ENCODE peak calls at places on chromosomes 7 and 10, in eight cellular contexts. Y is Panc1, V is stomach, E is IMR-90, T is epithelial cell of esophagus, G is GM12864, N is right atrium auricular region, S is prostate gland. Q is an unnamed sample.

GRCh38 chr10:79027147-79028055 is 41.4 kb upstream of the ZMIZ1 start:
- DNase-seq in Y (no peak), V (no peak), E (no peak), T (no peak), G (no peak), N (no peak), S (no peak), Q (no peak)

GRCh38 chr10:9060314-9060713 is 1005.8 kb downstream of the GATA3 start:
- DNase-seq in Y (no peak), V (no peak), E (no peak), T (no peak), G (no peak), N (no peak), S (no peak), Q (no peak)

GRCh38 chr7:26555971-26556830 is 264.5 kb downstream of the SNX10 start:
- DNase-seq in Y (no peak), V (no peak), E (no peak), T (no peak), G (no peak), N (no peak), S (no peak), Q (no peak)

GRCh38 chr10:35691522-35692236 is 49.6 kb upstream of the FZD8 start:
- DNase-seq in Y (no peak), V (no peak), E (no peak), T (no peak), G (no peak), N (no peak), S (no peak), Q (no peak)

GRCh38 chr10:69372126-69372980 is 44.4 kb downstream of the TACR2 start:
- DNase-seq in Y (no peak), V (no peak), E (peak), T (peak), G (no peak), N (no peak), S (no peak), Q (no peak)

GRCh38 chr10:104435822-104436221 is 82.2 kb downstream of the CFAP58 start:
- DNase-seq in Y (no peak), V (no peak), E (peak), T (peak), G (no peak), N (no peak), S (no peak), Q (no peak)

GRCh38 chr10:71815515-71816130 is 35.4 kb downstream of the PSAP start:
- DNase-seq in Y (no peak), V (no peak), E (no peak), T (no peak), G (no peak), N (no peak), S (no peak), Q (no peak)

GRCh38 chr10:48494611-48495010 is 110.3 kb downstream of the ARHGAP22 start:
- DNase-seq in Y (no peak), V (peak), E (no peak), T (no peak), G (no peak), N (no peak), S (no peak), Q (no peak)

GRCh38 chr10:124626759-124627380 is 117.3 kb downstream of the FAM53B start:
- DNase-seq in Y (no peak), V (peak), E (no peak), T (peak), G (no peak), N (no peak), S (no peak), Q (no peak)

GRCh38 chr10:74213571-74214162 is 62.6 kb downstream of the ADK start:
- DNase-seq in Y (no peak), V (no peak), E (peak), T (peak), G (no peak), N (no peak), S (peak), Q (no peak)

GRCh38 chr7:78151229-78151628 is 352.7 kb downstream of the PHTF2 start:
- DNase-seq in Y (no peak), V (no peak), E (peak), T (no peak), G (no peak), N (no peak), S (no peak), Q (no peak)

GRCh38 chr10:57898231-57898630 is 369.5 kb downstream of the IPMK start:
- DNase-seq in Y (no peak), V (peak), E (no peak), T (peak), G (no peak), N (no peak), S (no peak), Q (peak)

GRCh38 chr10:24901686-24902399 is 50.6 kb downstream of the PRTFDC1 start:
- DNase-seq in Y (peak), V (peak), E (peak), T (peak), G (no peak), N (no peak), S (no peak), Q (no peak)

GRCh38 chr10:122854648-122855047 is 9.0 kb upstream of the CUZD1 start:
- DNase-seq in Y (peak), V (no peak), E (peak), T (peak), G (no peak), N (no peak), S (no peak), Q (no peak)

GRCh38 chr7:73353243-73353642 is 25.3 kb downstream of the FKBP6 start:
- DNase-seq in Y (no peak), V (no peak), E (no peak), T (no peak), G (no peak), N (no peak), S (no peak), Q (no peak)

GRCh38 chr7:55081854-55082603 is 63.2 kb downstream of the EGFR start:
- DNase-seq in Y (no peak), V (no peak), E (peak), T (no peak), G (no peak), N (no peak), S (peak), Q (no peak)

GRCh38 chr7:51186531-51186930 is 130.1 kb downstream of the COBL start:
- DNase-seq in Y (no peak), V (no peak), E (peak), T (peak), G (no peak), N (no peak), S (peak), Q (no peak)

DNA sequence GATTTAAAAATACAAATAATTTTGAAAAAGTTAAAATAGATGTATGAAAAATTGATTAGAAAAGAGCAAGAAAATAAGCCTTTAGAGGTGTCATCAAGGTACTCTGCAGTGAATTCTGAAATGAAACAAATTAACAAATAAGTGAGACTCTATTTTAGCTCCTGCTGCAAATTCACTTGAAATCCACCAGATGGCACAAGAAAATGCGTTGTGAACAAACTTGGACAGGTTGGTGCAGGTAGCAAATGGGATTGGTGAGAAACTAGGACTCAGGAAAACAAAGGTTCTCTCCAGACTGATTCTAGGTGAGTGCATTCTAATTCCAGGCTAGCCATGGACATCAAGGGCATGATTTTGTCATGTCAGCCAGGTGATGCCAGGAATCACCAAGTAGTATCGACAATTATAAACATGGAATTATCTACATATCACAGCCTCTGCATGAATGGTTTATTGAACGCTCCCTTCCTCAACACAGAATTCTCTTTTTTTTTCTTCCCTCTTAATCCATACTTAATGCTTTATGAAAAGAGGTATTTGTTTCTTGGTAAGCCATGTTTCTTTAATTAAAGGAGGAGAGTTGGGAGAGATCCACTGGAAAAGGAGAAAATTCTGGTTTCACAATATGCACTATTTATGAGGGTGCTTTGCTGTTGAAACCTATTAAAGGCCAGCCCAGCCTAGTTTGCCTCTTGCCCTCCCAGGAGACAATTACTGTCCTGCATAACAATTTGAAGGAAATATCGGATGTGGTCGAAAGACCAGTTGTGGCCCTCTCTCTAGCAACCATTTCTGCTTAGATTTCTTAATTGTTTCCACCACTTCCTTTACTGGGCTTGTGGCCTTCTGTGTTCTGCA is 118.1 kb downstream of the ZNF365 start:
- DNase-seq in Y (peak), V (no peak), E (peak), T (peak), G (peak), N (no peak), S (no peak), Q (peak)
- TF ChIP-seq CTCF in Y (peak), V (no peak), E (peak), T (peak), G (peak), N (peak), S (peak), Q (peak)

GRCh38 chr7:90320801-90321494 is at the start of gene FAM237B:
- DNase-seq in Y (no peak), V (no peak), E (no peak), T (peak), G (no peak), N (no peak), S (no peak), Q (no peak)

GRCh38 chr7:90322837-90323236 is 1.7 kb upstream of the FAM237B start:
- DNase-seq in Y (no peak), V (no peak), E (no peak), T (no peak), G (no peak), N (no peak), S (no peak), Q (no peak)

GRCh38 chr7:90320418-90320800 is 695 bp downstream of the FAM237B start:
- DNase-seq in Y (no peak), V (no peak), E (no peak), T (no peak), G (no peak), N (no peak), S (no peak), Q (no peak)

DNA sequence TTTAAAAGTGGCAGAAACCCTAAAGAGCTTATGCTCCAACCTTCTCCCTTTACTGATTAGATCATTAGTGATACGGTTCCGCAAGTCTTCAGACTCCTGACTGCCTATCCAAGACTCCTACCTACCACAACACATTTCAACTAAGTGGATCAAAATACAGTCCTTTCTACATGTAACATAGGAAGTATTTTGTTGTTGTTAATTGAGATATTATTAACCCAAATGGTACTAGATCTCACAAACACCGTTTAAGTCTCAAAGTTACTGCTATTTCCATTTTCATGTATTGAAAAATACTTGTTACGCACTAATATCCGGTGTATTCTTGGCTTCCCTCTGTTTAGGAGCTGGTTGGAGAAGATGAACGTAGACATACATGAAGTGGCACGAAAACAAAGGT is 1.1 kb downstream of the FAM237B start:
- DNase-seq in Y (no peak), V (no peak), E (no peak), T (no peak), G (no peak), N (no peak), S (no peak), Q (no peak)
- TF ChIP-seq CTCF in Y (no peak), V (no peak), E (no peak), T (no peak), G (no peak), N (no peak), S (no peak), Q (no peak)

GRCh38 chr10:118832242-118832651 is 77.5 kb upstream of the CACUL1 start:
- DNase-seq in Y (no peak), V (peak), E (peak), T (peak), G (no peak), N (peak), S (peak), Q (no peak)

GRCh38 chr10:118823256-118823907 is 68.6 kb upstream of the CACUL1 start:
- DNase-seq in Y (no peak), V (no peak), E (no peak), T (no peak), G (no peak), N (no peak), S (no peak), Q (no peak)

GRCh38 chr10:118827466-118828155 is 72.8 kb upstream of the CACUL1 start:
- DNase-seq in Y (no peak), V (no peak), E (no peak), T (no peak), G (no peak), N (no peak), S (no peak), Q (no peak)
- TF ChIP-seq CTCF in Y (peak), V (no peak), E (no peak), T (peak), G (peak), N (no peak), S (no peak), Q (no peak)

DNA sequence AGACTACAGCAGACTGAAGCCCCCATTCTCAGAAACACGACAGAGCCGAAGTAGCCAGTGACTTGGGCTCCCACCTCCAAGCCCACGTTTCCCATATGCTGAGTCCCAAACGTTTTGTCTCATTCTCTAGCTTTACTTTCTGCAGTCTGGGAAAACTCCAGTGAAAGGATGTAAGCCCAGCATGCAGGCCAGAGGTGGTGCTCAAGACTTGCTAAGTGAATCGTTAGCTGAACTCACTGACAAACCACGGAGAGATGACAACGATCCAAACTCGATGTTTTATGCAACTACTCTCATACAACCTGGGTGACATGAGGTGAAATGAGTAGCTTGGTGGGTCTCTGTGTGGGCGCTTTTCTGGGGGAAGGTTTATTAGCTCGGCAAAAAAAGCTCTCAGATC is 731.8 kb downstream of the SUGCT start:
- DNase-seq in Y (no peak), V (no peak), E (no peak), T (no peak), G (no peak), N (no peak), S (no peak), Q (peak)
- TF ChIP-seq CTCF in Y (peak), V (no peak), E (no peak), T (no peak), G (no peak), N (no peak), S (no peak), Q (peak)

GRCh38 chr10:94500063-94500462 is 45.5 kb upstream of the HELLS start:
- DNase-seq in Y (no peak), V (no peak), E (no peak), T (peak), G (no peak), N (no peak), S (no peak), Q (no peak)
- TF ChIP-seq CTCF in Y (peak), V (no peak), E (peak), T (peak), G (peak), N (peak), S (no peak), Q (peak)

DNA sequence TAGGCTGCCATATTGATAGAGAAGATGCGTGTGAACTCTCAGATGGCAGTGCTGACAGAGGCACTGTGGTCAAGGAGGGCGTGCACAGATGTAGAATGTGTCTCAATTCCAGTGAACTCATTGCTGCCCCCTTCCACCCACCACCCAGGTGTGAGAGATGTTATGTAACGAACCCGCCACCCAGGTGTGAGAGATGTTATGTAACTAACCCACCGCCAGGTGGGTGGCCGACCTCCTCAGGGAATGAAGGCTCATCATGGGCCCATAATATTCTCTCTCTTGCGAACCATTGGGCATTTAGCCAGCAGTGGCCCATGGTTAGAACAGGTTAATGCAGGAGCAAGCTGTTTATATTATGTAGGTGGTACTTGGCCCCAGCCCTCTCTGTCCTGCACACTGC is 140.4 kb upstream of the MTPN start:
- DNase-seq in Y (no peak), V (no peak), E (no peak), T (no peak), G (no peak), N (no peak), S (no peak), Q (no peak)
- TF ChIP-seq CTCF in Y (no peak), V (no peak), E (no peak), T (no peak), G (no peak), N (no peak), S (no peak), Q (no peak)

DNA sequence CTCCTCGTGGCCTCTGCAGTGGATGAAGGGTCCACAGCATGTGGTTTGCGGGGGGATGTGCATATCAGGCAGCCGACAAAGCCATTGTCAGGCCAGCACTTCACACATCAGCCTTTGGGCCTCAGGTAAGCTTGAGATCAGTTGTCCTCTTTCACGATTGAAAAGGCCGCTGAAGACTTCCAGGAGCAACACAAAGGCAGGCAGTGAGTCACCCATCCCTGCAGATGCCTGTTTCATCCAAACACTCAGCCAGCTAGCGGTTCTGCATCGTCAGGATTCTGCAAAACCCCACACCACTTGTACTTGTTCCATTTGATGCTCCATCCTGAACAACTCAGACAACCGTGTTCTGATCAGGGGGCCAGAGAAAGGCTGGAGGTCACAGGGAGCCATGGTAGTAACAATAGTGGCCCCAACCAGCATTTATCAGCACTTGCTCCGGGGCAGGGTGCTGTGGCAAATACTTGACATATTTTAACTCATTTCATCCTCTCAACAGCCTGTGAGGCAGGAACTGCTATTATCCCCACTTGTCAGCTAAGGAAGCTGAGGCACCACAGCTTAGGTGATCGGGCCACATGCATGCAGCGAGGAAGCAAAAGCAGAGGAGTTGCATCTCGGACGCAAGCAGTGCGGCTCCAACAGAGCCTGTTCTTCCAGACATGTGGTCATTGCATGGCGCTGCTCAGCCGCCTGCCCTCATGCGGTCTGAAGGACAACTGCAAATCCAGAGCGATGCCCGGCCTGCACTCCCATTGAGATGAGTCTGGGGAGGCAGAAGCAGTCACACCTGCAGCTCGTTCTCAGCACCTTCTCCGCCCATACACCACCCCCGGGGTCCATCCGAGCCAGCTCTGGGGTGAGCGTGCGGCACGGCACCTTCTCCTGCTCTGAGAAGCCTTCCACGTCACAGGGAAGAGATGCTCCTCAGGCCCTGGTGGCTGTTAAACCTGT is 144.9 kb downstream of the PAXIP1 start:
- DNase-seq in Y (no peak), V (no peak), E (no peak), T (no peak), G (no peak), N (no peak), S (no peak), Q (no peak)
- TF ChIP-seq CTCF in Y (no peak), V (no peak), E (no peak), T (no peak), G (no peak), N (no peak), S (no peak), Q (no peak)

GRCh38 chr10:50291261-50291850 is 40.0 kb upstream of the ASAH2 start:
- DNase-seq in Y (no peak), V (no peak), E (peak), T (peak), G (no peak), N (no peak), S (no peak), Q (no peak)
- TF ChIP-seq CTCF in Y (no peak), V (no peak), E (peak), T (peak), G (peak), N (peak), S (peak), Q (peak)

DNA sequence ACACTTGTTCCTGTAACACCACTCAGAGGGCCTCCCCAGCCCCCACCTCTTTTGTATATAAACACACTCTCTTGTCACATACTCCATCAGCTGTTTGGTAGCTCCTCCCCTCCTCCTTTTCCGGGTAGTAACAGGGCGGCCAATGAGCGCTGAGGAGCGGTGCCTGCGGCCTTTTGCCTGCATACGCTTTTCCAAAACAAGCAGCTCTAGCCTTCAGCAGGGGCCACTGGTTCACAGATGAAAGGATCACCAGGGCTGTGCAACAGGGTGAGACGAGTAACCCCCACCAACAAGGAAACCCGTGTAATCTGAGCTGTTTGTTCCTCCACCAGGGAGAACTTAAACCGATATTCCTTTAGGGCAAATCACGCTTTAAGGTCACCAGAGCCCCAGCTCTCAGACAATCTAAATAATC is 3.9 kb downstream of the UBE2H start:
- DNase-seq in Y (peak), V (peak), E (peak), T (peak), G (peak), N (peak), S (peak), Q (peak)
- TF ChIP-seq CTCF in Y (no peak), V (no peak), E (no peak), T (no peak), G (no peak), N (no peak), S (no peak), Q (no peak)

Q was measured in LNCaP clone FGC.